ENCODE peak calls at places on chromosomes 7 and 10, in six cellular contexts. G is MM.1S; I is hepatocyte; M is PC-9; L is CD4-positive, alpha-beta T cell; D is A673. H is an unnamed sample.

GRCh38 chr10:23157691-23158369 is 34.3 kb upstream of the PTF1A start:
- DNase-seq in I (peak; percentile 56), D (peak; percentile 83), G (peak; percentile 70), L (no peak), M (no peak), H (peak; percentile 70)

GRCh38 chr7:55898287-55898686 is 11.0 kb downstream of the ZNF713 start:
- DNase-seq in I (no peak), D (peak; percentile 11), M (no peak), L (no peak), G (no peak), H (no peak)

GRCh38 chr7:120740348-120740747 is 117.6 kb downstream of the TSPAN12 start:
- DNase-seq in D (no peak), G (no peak), I (no peak), M (no peak), L (no peak), H (no peak)

GRCh38 chr7:73810991-73811360 is 19.8 kb upstream of the CLDN4 start:
- DNase-seq in I (no peak), G (no peak), L (no peak), D (no peak), M (no peak), H (no peak)

GRCh38 chr10:106387063-106387462 is 777.4 kb downstream of the SORCS1 start:
- DNase-seq in D (no peak), M (no peak), L (no peak), I (no peak), G (no peak), H (no peak)

GRCh38 chr7:80597875-80598274 is 40.6 kb upstream of the CD36 start:
- DNase-seq in I (no peak), D (no peak), M (no peak), L (no peak), G (no peak), H (no peak)

GRCh38 chr10:98150544-98150943 is 16.1 kb downstream of the R3HCC1L start:
- DNase-seq in D (no peak), L (no peak), I (no peak), G (no peak), M (no peak), H (no peak)

GRCh38 chr10:71957546-71958275 is 6.5 kb upstream of the CHST3 start:
- DNase-seq in L (no peak), G (no peak), D (peak; percentile 37), I (no peak), M (no peak), H (no peak)

GRCh38 chr10:121485443-121486139 is 112.7 kb downstream of the FGFR2 start:
- DNase-seq in D (no peak), I (no peak), L (no peak), M (no peak), G (no peak), H (no peak)

GRCh38 chr7:73892003-73892975 is 31.3 kb downstream of the TMEM270 start:
- DNase-seq in D (no peak), G (no peak), M (no peak), L (no peak), I (peak; percentile 23), H (no peak)

GRCh38 chr7:96786261-96786997 is 76.8 kb upstream of the SEM1 start:
- DNase-seq in M (no peak), D (no peak), I (peak; percentile 26), L (no peak), G (no peak), H (no peak)

GRCh38 chr7:88224596-88225275 is 4.9 kb upstream of the SRI start:
- DNase-seq in I (no peak), G (no peak), M (peak; percentile 91), D (no peak), L (no peak), H (no peak)

GRCh38 chr10:127908958-127909267 is 2.0 kb downstream of the PTPRE start:
- DNase-seq in L (no peak), M (no peak), G (no peak), I (no peak), D (no peak), H (no peak)

GRCh38 chr7:88226201-88226600 is 6.4 kb upstream of the SRI start:
- DNase-seq in L (no peak), I (no peak), M (no peak), D (no peak), G (no peak), H (no peak)

GRCh38 chr7:19690736-19691135 is 18.1 kb downstream of the POLR1F start:
- DNase-seq in M (no peak), G (no peak), I (no peak), L (no peak), D (no peak), H (no peak)

GRCh38 chr10:4506087-4506486 is 319.9 kb upstream of the AKR1E2 start:
- DNase-seq in D (no peak), I (no peak), G (no peak), M (no peak), L (no peak), H (no peak)

GRCh38 chr10:4947039-4947634 is 16.1 kb upstream of the AKR1C1 start:
- DNase-seq in G (no peak), M (no peak), L (no peak), D (no peak), I (no peak), H (no peak)

GRCh38 chr7:104803931-104804330 is 210.1 kb upstream of the KMT2E start:
- DNase-seq in D (no peak), G (no peak), L (no peak), M (no peak), I (no peak), H (no peak)

GRCh38 chr10:61750943-61751471 is 88.3 kb downstream of the CABCOCO1 start:
- DNase-seq in M (no peak), D (peak; percentile 83), I (peak; percentile 87), L (peak; percentile 60), G (peak; percentile 56), H (peak; percentile 83)

GRCh38 chr7:42935861-42936260 is 3.7 kb downstream of the MRPL32 start:
- DNase-seq in I (no peak), M (no peak), L (no peak), G (peak; percentile 56), D (no peak), H (peak; percentile 67)

GRCh38 chr7:112137141-112138101 is 68.8 kb downstream of the DOCK4 start:
- DNase-seq in D (no peak), G (no peak), L (no peak), M (no peak), I (no peak), H (no peak)

GRCh38 chr10:59373071-59373470 is 10.7 kb upstream of the FAM13C start:
- DNase-seq in M (no peak), D (no peak), G (no peak), L (no peak), I (no peak), H (no peak)

GRCh38 chr10:133124357-133125211 is 35.4 kb upstream of the KNDC1 start:
- DNase-seq in L (no peak), I (peak; percentile 67), G (no peak), M (no peak), D (peak; percentile 28), H (no peak)
- TF ChIP-seq CTCF in L (no peak), I (peak; percentile 75), G (no peak), M (no peak), D (peak; percentile 64), H (no peak)

GRCh38 chr10:113122947-113123346 is 172.9 kb downstream of the TCF7L2 start:
- DNase-seq in M (no peak), D (no peak), G (no peak), L (no peak), I (no peak), H (no peak)

GRCh38 chr10:113129117-113129516 is 179.1 kb downstream of the TCF7L2 start:
- DNase-seq in G (no peak), L (no peak), D (no peak), M (no peak), I (no peak), H (no peak)

GRCh38 chr10:113127285-113128283 is 177.5 kb downstream of the TCF7L2 start:
- DNase-seq in G (no peak), M (no peak), L (no peak), I (no peak), D (no peak), H (no peak)

GRCh38 chr10:113128450-113129105 is 178.5 kb downstream of the TCF7L2 start:
- DNase-seq in L (no peak), M (no peak), D (no peak), I (no peak), G (no peak), H (no peak)

DNA sequence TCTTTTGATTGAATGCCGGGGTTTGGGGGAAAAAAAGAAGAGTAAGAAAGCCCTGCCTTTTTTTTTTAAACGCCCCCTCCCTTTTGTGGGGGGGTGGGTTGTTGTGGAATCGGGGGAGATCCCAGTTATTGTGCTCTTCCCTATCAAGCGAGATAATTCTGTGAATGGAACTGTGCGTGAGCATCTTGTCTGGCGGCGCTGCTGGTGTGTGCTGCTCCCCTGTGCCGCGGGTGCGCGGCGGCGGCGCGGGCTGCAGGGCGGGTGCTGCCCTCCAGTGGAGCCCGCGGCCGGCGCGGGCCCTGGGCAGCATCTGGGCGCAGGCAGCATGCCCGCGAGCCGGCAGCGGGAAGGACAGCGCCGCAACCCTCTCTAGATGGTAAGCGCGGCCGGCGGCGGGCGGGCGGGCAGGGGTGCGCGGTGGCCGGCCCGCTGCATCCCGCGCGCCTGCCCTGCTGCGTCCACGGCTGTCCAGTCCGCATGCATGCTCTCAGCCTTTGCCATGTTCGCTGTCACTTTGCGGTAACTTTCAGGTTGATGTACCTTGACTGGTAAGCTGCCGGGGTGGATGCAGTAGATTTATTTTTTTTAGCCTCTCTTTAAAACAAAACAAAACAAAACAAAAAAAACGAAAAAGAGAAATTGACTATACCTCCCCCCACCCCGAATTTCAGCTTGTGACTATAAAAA is 176.6 kb downstream of the TCF7L2 start:
- DNase-seq in L (peak; percentile 11), D (peak; percentile 87), I (peak; percentile 90), M (no peak), G (no peak), H (no peak)
- TF ChIP-seq CTCF in L (no peak), D (peak; percentile 57), I (peak; percentile 61), M (peak; percentile 42), G (no peak), H (no peak)

GRCh38 chr10:100349672-100350071 is 2.6 kb downstream of the SCD start:
- DNase-seq in M (no peak), L (no peak), I (no peak), D (no peak), G (no peak), H (no peak)
- TF ChIP-seq CTCF in M (no peak), L (no peak), I (no peak), D (no peak), G (no peak), H (no peak)

DNA sequence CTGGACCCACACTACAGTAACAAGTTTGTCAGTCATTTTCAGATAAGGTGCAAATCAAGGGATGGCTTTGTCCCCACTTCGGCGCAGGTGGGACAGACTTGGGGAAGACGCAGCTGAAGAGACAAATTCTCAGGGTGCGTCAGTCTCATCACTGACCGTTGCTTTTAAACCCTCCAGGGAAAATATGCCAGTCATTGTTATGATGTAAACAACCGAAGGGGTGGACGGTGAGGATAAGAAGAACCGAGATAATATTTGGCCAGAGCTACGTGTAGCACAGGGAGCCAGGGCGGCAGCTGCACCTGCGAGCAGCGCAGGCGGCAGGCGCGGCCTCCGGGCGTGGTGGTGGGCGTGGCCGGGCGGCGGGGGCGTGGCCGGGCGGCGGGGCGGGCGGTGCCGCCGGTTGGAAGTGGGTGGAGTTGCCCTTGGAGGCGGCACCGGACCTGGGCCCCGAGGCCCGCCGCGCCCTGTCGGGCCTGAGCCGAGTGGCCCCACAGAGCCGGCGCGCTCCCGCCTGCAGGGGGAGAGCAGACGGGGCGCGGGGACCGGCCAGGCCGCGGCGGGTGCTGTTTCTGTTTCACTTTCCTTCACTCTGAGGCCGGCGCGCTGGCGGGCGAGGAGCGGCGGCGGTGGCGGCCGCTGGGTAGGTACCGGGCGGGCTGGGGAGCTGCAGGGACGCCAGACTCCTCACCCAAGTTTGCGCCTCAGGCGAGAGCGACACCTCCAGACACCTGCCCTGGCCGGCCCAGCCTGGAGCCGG is at the start of gene PCGF5:
- DNase-seq in D (peak; percentile 83), L (peak; percentile 88), M (peak; percentile 55), G (peak; percentile 95), I (peak; percentile 96), H (peak; percentile 97)
- TF ChIP-seq CTCF in D (no peak), L (no peak), M (no peak), G (peak; percentile 15), I (no peak), H (peak; percentile 41)